ENCODE peak calls at places on chromosomes 4 and X, in six cellular contexts. A is heart right ventricle; J is fibroblast of the conjunctiva; U is activated naive CD4-positive, alpha-beta T cell treated with Interleukin-2 at 50 U/mL for 16 hours; P is epithelial cell of esophagus; S is uterus. B is an unnamed sample.

GRCh38 chrX:30831082-30831481 is 58.0 kb downstream of the TAB3 start:
- DNase-seq in A (no peak), J (no peak), U (peak), P (no peak), S (no peak), B (no peak)

GRCh38 chr4:98919996-98920395 is 8.9 kb downstream of the EIF4E start:
- DNase-seq in A (no peak), J (no peak), U (no peak), P (peak), S (no peak), B (no peak)

GRCh38 chr4:10008208-10009005 is 12.9 kb downstream of the SLC2A9 start:
- DNase-seq in A (no peak), J (no peak), U (no peak), P (peak), S (no peak), B (no peak)

GRCh38 chrX:118802857-118803256 is 20.8 kb upstream of the ZCCHC12 start:
- DNase-seq in A (peak), J (no peak), U (no peak), P (no peak), S (peak), B (peak)

GRCh38 chr4:142846729-142847606 is 867 bp upstream of the INPP4B start:
- DNase-seq in A (peak), J (no peak), U (peak), P (peak), S (peak), B (no peak)

GRCh38 chr4:146124023-146124680 is 51.4 kb upstream of the LSM6 start:
- DNase-seq in A (no peak), J (no peak), U (no peak), P (no peak), S (no peak), B (peak)

GRCh38 chrX:15564981-15565579 is 35.7 kb downstream of the ACE2 start:
- DNase-seq in A (peak), J (peak), U (peak), P (peak), S (peak), B (peak)

GRCh38 chr4:111641813-111642579 is 503.3 kb upstream of the FAM241A start:
- DNase-seq in A (peak), J (peak), U (no peak), P (peak), S (peak), B (peak)

GRCh38 chr4:68963389-68963788 is 11.8 kb upstream of the UGT2A3 start:
- DNase-seq in A (no peak), J (no peak), U (no peak), P (peak), S (no peak), B (no peak)

GRCh38 chr4:63620271-63620670 is 789.0 kb downstream of the TECRL start:
- DNase-seq in A (no peak), J (no peak), U (no peak), P (no peak), S (no peak), B (no peak)

GRCh38 chr4:108743021-108743420 is 19.8 kb downstream of the ETNPPL start:
- DNase-seq in A (no peak), J (no peak), U (no peak), P (no peak), S (no peak), B (peak)

GRCh38 chr4:48949518-48950207 is 36.4 kb upstream of the CWH43 start:
- DNase-seq in A (no peak), J (peak), U (no peak), P (peak), S (no peak), B (no peak)

GRCh38 chrX:34848281-34848680 is 94.3 kb upstream of the FAM47B start:
- DNase-seq in A (no peak), J (no peak), U (no peak), P (peak), S (no peak), B (no peak)

GRCh38 chr4:7256989-7257810 is 64.9 kb downstream of the SORCS2 start:
- DNase-seq in A (peak), J (no peak), U (no peak), P (no peak), S (peak), B (no peak)

GRCh38 chrX:6384921-6385320 is 150.0 kb downstream of the VCX3A start:
- DNase-seq in A (no peak), J (no peak), U (no peak), P (no peak), S (no peak), B (no peak)

GRCh38 chr4:88137112-88137511 is 21.3 kb downstream of the ABCG2 start:
- DNase-seq in A (no peak), J (no peak), U (no peak), P (peak), S (no peak), B (no peak)

GRCh38 chr4:577499-578450 is 1.7 kb upstream of the TMEM271 start:
- DNase-seq in A (no peak), J (no peak), U (no peak), P (peak), S (no peak), B (peak)

GRCh38 chr4:88526221-88526815 is 2.7 kb upstream of the PYURF start:
- DNase-seq in A (no peak), J (no peak), U (no peak), P (peak), S (no peak), B (peak)

GRCh38 chr4:7652006-7652405 is 217.3 kb upstream of the PSAPL1 start:
- DNase-seq in A (no peak), J (no peak), U (no peak), P (no peak), S (no peak), B (no peak)

GRCh38 chr4:10808591-10808990 is 124.0 kb upstream of the CLNK start:
- DNase-seq in A (peak), J (peak), U (no peak), P (no peak), S (no peak), B (no peak)

GRCh38 chrX:11757729-11758399 is at the start of gene MSL3:
- DNase-seq in A (peak), J (peak), U (peak), P (peak), S (no peak), B (peak)

GRCh38 chrX:72280210-72280882 is 3.3 kb upstream of the RPS4X start:
- DNase-seq in A (no peak), J (no peak), U (no peak), P (peak), S (no peak), B (no peak)

GRCh38 chrX:128020701-128021100 is 31.5 kb downstream of the ACTRT1 start:
- DNase-seq in A (no peak), J (no peak), U (no peak), P (peak), S (no peak), B (no peak)

GRCh38 chrX:39874202-39874816 is 223.4 kb downstream of the BCOR start:
- DNase-seq in A (no peak), J (no peak), U (peak), P (peak), S (no peak), B (no peak)

B was measured in A673.